ENCODE peak calls at places on chromosomes 1 and 21, in nine cellular contexts. J, S, A, R, X, P, V, D and U are unnamed samples.
A peak's percentile ranks its signal among the peaks of the same experiment; 100 is the strongest.

GRCh38 chr1:192832492-192832891 is 23.7 kb downstream of the RGS2 start:
- DNase-seq in V (no peak), D (no peak), X (no peak), P (no peak), J (no peak), S (no peak), R (no peak), A (no peak), U (no peak)

GRCh38 chr1:13749543-13750307 is 49.7 kb downstream of the PRDM2 start:
- DNase-seq in S (no peak), P (no peak), R (peak; percentile 57), D (peak; percentile 81), J (no peak), X (no peak), A (no peak), V (peak; percentile 78), U (no peak)

GRCh38 chr1:231420299-231420958 is 1.7 kb downstream of the EGLN1 start:
- DNase-seq in V (no peak), J (no peak), P (no peak), A (no peak), S (no peak), R (peak; percentile 33), X (no peak), D (no peak), U (no peak)

GRCh38 chr1:111887385-111887784 is 102.1 kb downstream of the KCND3 start:
- DNase-seq in V (no peak), D (no peak), A (no peak), S (no peak), J (no peak), X (no peak), R (no peak), P (no peak), U (no peak)

GRCh38 chr1:86183711-86184252 is 27.2 kb upstream of the COL24A1 start:
- DNase-seq in X (no peak), A (no peak), P (no peak), R (no peak), V (no peak), D (no peak), J (peak; percentile 31), S (no peak), U (no peak)

GRCh38 chr1:245762396-245762910 is 607.7 kb downstream of the KIF26B start:
- DNase-seq in R (no peak), J (no peak), S (no peak), D (no peak), A (no peak), P (no peak), V (no peak), X (no peak), U (no peak)

GRCh38 chr1:1540015-1540816 is at the start of gene TMEM240:
- DNase-seq in S (no peak), J (no peak), D (peak; percentile 96), V (peak; percentile 81), R (peak; percentile 80), X (peak; percentile 37), P (peak; percentile 89), A (no peak), U (peak; percentile 71)

GRCh38 chr1:214146523-214146922 is 134.4 kb upstream of the SMYD2 start:
- DNase-seq in J (no peak), P (no peak), R (no peak), S (no peak), A (no peak), V (no peak), X (no peak), D (no peak), U (no peak)

GRCh38 chr1:29876902-29877301 is 640.6 kb downstream of the PTPRU start:
- DNase-seq in D (no peak), S (no peak), P (no peak), R (no peak), V (no peak), A (no peak), X (no peak), J (no peak), U (no peak)

GRCh38 chr1:10692401-10693021 is 103.9 kb downstream of the CASZ1 start:
- DNase-seq in D (no peak), P (peak; percentile 83), A (peak; percentile 21), X (peak; percentile 68), R (peak; percentile 16), S (no peak), J (no peak), V (peak; percentile 85), U (peak; percentile 81)

GRCh38 chr21:36388835-36389234 is 3.6 kb downstream of the CHAF1B start:
- DNase-seq in J (no peak), R (no peak), P (peak; percentile 43), D (peak; percentile 87), V (no peak), S (peak; percentile 76), A (no peak), X (no peak), U (peak; percentile 22)

GRCh38 chr1:44828841-44829440 is 14.1 kb downstream of the PTCH2 start:
- DNase-seq in S (no peak), J (no peak), P (no peak), X (no peak), R (no peak), V (no peak), A (no peak), D (no peak), U (no peak)

GRCh38 chr1:81571946-81572345 is 228.8 kb upstream of the ADGRL2 start:
- DNase-seq in A (no peak), P (no peak), J (no peak), S (no peak), V (no peak), D (no peak), X (no peak), R (no peak), U (no peak)

GRCh38 chr1:14064649-14065442 is 364.9 kb downstream of the PRDM2 start:
- DNase-seq in X (no peak), P (no peak), D (no peak), R (no peak), S (no peak), A (no peak), V (no peak), J (no peak), U (no peak)

GRCh38 chr1:59484090-59484489 is 187.2 kb downstream of the FGGY start:
- DNase-seq in V (no peak), S (no peak), J (no peak), D (no peak), R (peak; percentile 89), X (no peak), A (no peak), P (no peak), U (no peak)

GRCh38 chr1:38585971-38586370 is 273.6 kb downstream of the RRAGC start:
- DNase-seq in D (no peak), A (no peak), P (no peak), S (no peak), V (no peak), X (no peak), R (no peak), J (no peak), U (no peak)

GRCh38 chr21:43718872-43719747 is at the start of gene PDXK:
- DNase-seq in A (no peak), V (peak; percentile 89), D (peak; percentile 97), R (peak; percentile 87), X (peak; percentile 72), P (peak; percentile 94), J (peak; percentile 82), S (peak; percentile 16), U (peak; percentile 94)

GRCh38 chr1:116769561-116769977 is 15.3 kb downstream of the CD2 start:
- DNase-seq in S (no peak), X (peak; percentile 59), R (peak; percentile 31), D (no peak), V (peak; percentile 74), J (peak; percentile 9), P (peak; percentile 35), A (peak; percentile 49), U (peak; percentile 53)

GRCh38 chr1:81690881-81691453 is 109.8 kb upstream of the ADGRL2 start:
- DNase-seq in J (no peak), P (no peak), R (no peak), D (no peak), X (no peak), S (no peak), A (no peak), V (no peak), U (no peak)

GRCh38 chr1:100810360-100810759 is 84.3 kb downstream of the EXTL2 start:
- DNase-seq in D (no peak), A (no peak), R (no peak), V (no peak), J (no peak), P (no peak), S (no peak), X (no peak), U (no peak)